ENCODE peak calls at places on chromosomes 2 and 18, in nine cellular contexts. X is transverse colon, F is endothelial cell of umbilical vein, N is neuronal stem cell, Y is heart left ventricle, L is SJCRH30, C is brain microvascular endothelial cell, G is BJ, M is foreskin fibroblast. T is an unnamed sample.

GRCh38 chr18:79924814-79925655 is 26.4 kb downstream of the SLC66A2 start:
- DNase-seq in X (peak; percentile 6), F (no peak), N (no peak), Y (no peak), L (peak; percentile 56), C (no peak), G (no peak), M (no peak), T (no peak)

GRCh38 chr18:54023471-54023870 is 201.0 kb downstream of the MBD2 start:
- DNase-seq in X (no peak), F (peak; percentile 9), N (no peak), Y (no peak), L (no peak), C (peak; percentile 93), G (peak; percentile 19), M (peak; percentile 58), T (no peak)

GRCh38 chr2:43943809-43944452 is 51.9 kb downstream of the LRPPRC start:
- DNase-seq in X (no peak), F (no peak), N (no peak), Y (no peak), L (no peak), C (no peak), G (no peak), M (no peak), T (no peak)

GRCh38 chr18:12271376-12272235 is 17.4 kb downstream of the CIDEA start:
- DNase-seq in X (peak; percentile 82), F (peak; percentile 85), N (peak; percentile 85), Y (peak; percentile 84), L (peak; percentile 80), C (peak; percentile 60), G (no peak), M (peak; percentile 92), T (no peak)

GRCh38 chr2:216830346-216830745 is 29.5 kb downstream of the TNP1 start:
- DNase-seq in X (no peak), F (no peak), N (no peak), Y (no peak), L (no peak), C (no peak), G (no peak), M (no peak), T (no peak)

GRCh38 chr2:44358498-44358897 is 2.8 kb downstream of the PREPL start:
- DNase-seq in X (peak; percentile 59), F (peak; percentile 82), N (no peak), Y (no peak), L (peak; percentile 97), C (peak; percentile 73), G (no peak), M (peak; percentile 41), T (no peak)

GRCh38 chr2:96762529-96763253 is 2.0 kb downstream of the CNNM4 start:
- DNase-seq in X (no peak), F (no peak), N (peak; percentile 76), Y (no peak), L (peak; percentile 39), C (no peak), G (no peak), M (peak; percentile 55), T (no peak)

GRCh38 chr18:395481-396250 is 104.8 kb downstream of the COLEC12 start:
- DNase-seq in X (no peak), F (peak; percentile 86), N (no peak), Y (no peak), L (no peak), C (peak; percentile 77), G (peak; percentile 89), M (peak; percentile 95), T (peak; percentile 98)

GRCh38 chr2:158024288-158024898 is 77.3 kb upstream of the UPP2 start:
- DNase-seq in X (peak; percentile 48), F (peak; percentile 61), N (peak; percentile 46), Y (no peak), L (peak; percentile 75), C (peak; percentile 33), G (no peak), M (peak; percentile 83), T (peak; percentile 9)

GRCh38 chr18:35116784-35117318 is 75.6 kb downstream of the MAPRE2 start:
- DNase-seq in X (no peak), F (no peak), N (no peak), Y (no peak), L (no peak), C (no peak), G (no peak), M (no peak), T (no peak)

GRCh38 chr2:76251342-76251741 is 540.6 kb upstream of the GCFC2 start:
- DNase-seq in X (no peak), F (no peak), N (no peak), Y (no peak), L (no peak), C (no peak), G (no peak), M (no peak), T (no peak)

GRCh38 chr2:20618886-20619521 is 31.9 kb downstream of the HS1BP3 start:
- DNase-seq in X (peak; percentile 7), F (no peak), N (no peak), Y (peak; percentile 64), L (no peak), C (no peak), G (no peak), M (no peak), T (no peak)

GRCh38 chr2:217103752-217104540 is 244.1 kb upstream of the TNP1 start:
- DNase-seq in X (no peak), F (no peak), N (no peak), Y (no peak), L (no peak), C (peak; percentile 20), G (no peak), M (peak; percentile 70), T (no peak)

GRCh38 chr18:48314694-48315093 is 94.5 kb downstream of the ZBTB7C start:
- DNase-seq in X (no peak), F (no peak), N (peak; percentile 29), Y (no peak), L (no peak), C (no peak), G (no peak), M (no peak), T (no peak)

GRCh38 chr2:204900487-204900886 is 355.2 kb downstream of the PARD3B start:
- DNase-seq in X (no peak), F (peak; percentile 74), N (no peak), Y (no peak), L (no peak), C (no peak), G (no peak), M (no peak), T (no peak)

GRCh38 chr18:63320690-63321265 is 1.2 kb upstream of the BCL2 start:
- DNase-seq in X (peak; percentile 64), F (peak; percentile 40), N (no peak), Y (peak; percentile 67), L (peak; percentile 33), C (no peak), G (no peak), M (no peak), T (no peak)

GRCh38 chr2:37623971-37624897 is 47.2 kb downstream of the CDC42EP3 start:
- DNase-seq in X (no peak), F (no peak), N (no peak), Y (no peak), L (peak; percentile 76), C (peak; percentile 52), G (no peak), M (peak; percentile 54), T (no peak)

GRCh38 chr2:239321596-239322413 is 79.0 kb downstream of the HDAC4 start:
- DNase-seq in X (no peak), F (no peak), N (no peak), Y (no peak), L (no peak), C (no peak), G (no peak), M (no peak), T (no peak)

GRCh38 chr2:202643012-202643858 is 8.5 kb downstream of the FAM117B start:
- DNase-seq in X (no peak), F (peak; percentile 17), N (no peak), Y (no peak), L (no peak), C (no peak), G (no peak), M (no peak), T (no peak)

GRCh38 chr2:202635441-202636296 is 900 bp downstream of the FAM117B start:
- DNase-seq in X (peak; percentile 91), F (peak; percentile 66), N (peak; percentile 64), Y (peak; percentile 87), L (peak; percentile 78), C (peak; percentile 20), G (no peak), M (peak; percentile 80), T (no peak)

GRCh38 chr2:202638710-202639109 is 3.9 kb downstream of the FAM117B start:
- DNase-seq in X (no peak), F (no peak), N (no peak), Y (no peak), L (no peak), C (no peak), G (no peak), M (no peak), T (no peak)

GRCh38 chr2:202642567-202642966 is 7.8 kb downstream of the FAM117B start:
- DNase-seq in X (no peak), F (no peak), N (no peak), Y (no peak), L (no peak), C (no peak), G (no peak), M (no peak), T (no peak)

DNA sequence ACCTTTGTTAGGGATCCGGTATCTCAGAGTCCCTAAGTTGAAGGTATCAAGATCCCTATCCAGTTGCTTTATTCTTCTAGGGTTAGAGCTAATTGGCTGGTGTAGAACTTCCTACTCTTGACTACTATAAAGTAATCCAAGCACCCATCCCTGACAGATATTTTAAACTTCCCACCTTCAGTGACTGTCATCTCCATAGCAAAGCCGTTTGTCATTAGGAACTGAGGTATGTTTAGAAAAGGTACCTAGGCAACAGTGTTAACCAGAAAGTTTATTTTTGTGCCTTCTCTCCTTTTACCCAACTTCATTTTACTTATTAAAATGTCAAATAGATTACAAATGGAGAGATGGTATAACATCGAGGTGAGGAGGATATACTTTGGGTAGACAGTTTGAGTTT is 4.5 kb downstream of the FAM117B start:
- DNase-seq in X (no peak), F (no peak), N (no peak), Y (no peak), L (no peak), C (no peak), G (no peak), M (no peak), T (no peak)
- H3K4me3 ChIP-seq in X (no peak overlapping the region), F (no peak overlapping the region), N (no peak overlapping the region), Y (no peak overlapping the region), L (no peak overlapping the region), C (no peak overlapping the region), G (no peak overlapping the region), M (no peak overlapping the region), T (no peak overlapping the region)

GRCh38 chr2:70201831-70202230 is 11.0 kb upstream of the C2orf42 start:
- DNase-seq in X (no peak), F (no peak), N (no peak), Y (no peak), L (no peak), C (no peak), G (no peak), M (no peak), T (no peak)
- H3K4me3 ChIP-seq in X (no peak overlapping the region), F (no peak overlapping the region), N (no peak overlapping the region), Y (no peak overlapping the region), L (no peak overlapping the region), C (no peak overlapping the region), G (no peak overlapping the region), M (no peak overlapping the region), T (no peak overlapping the region)

GRCh38 chr2:104851236-104852160 is 2.4 kb upstream of the POU3F3 start:
- DNase-seq in X (no peak), F (no peak), N (no peak), Y (no peak), L (no peak), C (no peak), G (no peak), M (no peak), T (no peak)
- H3K4me3 ChIP-seq in X (no peak overlapping the region), F (no peak overlapping the region), N (peak overlapping the region; percentile 82), Y (no peak overlapping the region), L (peak overlapping the region; percentile 60), C (no peak overlapping the region), G (no peak overlapping the region), M (no peak overlapping the region), T (no peak overlapping the region)

GRCh38 chr2:47108638-47109372 is 46.3 kb downstream of the STPG4 start:
- DNase-seq in X (no peak), F (no peak), N (no peak), Y (no peak), L (no peak), C (no peak), G (no peak), M (peak; percentile 44), T (no peak)
- H3K4me3 ChIP-seq in X (no peak overlapping the region), F (no peak overlapping the region), N (no peak overlapping the region), Y (no peak overlapping the region), L (no peak overlapping the region), C (no peak overlapping the region), G (no peak overlapping the region), M (no peak overlapping the region), T (no peak overlapping the region)

T was measured in HFF-Myc.